ENCODE peak calls at places on chromosomes 2 and 18, in nine cellular contexts. B is endothelial cell of umbilical vein; R is GM12878; D is ovary; Q is GM13977; C is tibial artery; G is GM12865; Y is CD4-positive, alpha-beta T cell; E is choroid plexus epithelial cell. H is an unnamed sample.

GRCh38 chr18:43539862-43540261 is 262.6 kb upstream of the SYT4 start:
- DNase-seq in B (no peak), R (no peak), D (no peak), Q (no peak), C (no peak), G (no peak), Y (no peak), E (no peak), H (no peak)

GRCh38 chr18:75223687-75224347 is 13.2 kb downstream of the TSHZ1 start:
- DNase-seq in B (no peak), R (no peak), D (no peak), Q (no peak), C (no peak), G (no peak), Y (no peak), E (no peak), H (no peak)

GRCh38 chr18:13375302-13376255 is 157.0 kb downstream of the LDLRAD4 start:
- DNase-seq in B (peak), R (peak), D (no peak), Q (peak), C (peak), G (peak), Y (peak), E (peak), H (peak)

GRCh38 chr2:25419678-25420242 is 78.0 kb upstream of the DNMT3A start:
- DNase-seq in B (no peak), R (peak), D (no peak), Q (peak), C (no peak), G (peak), Y (no peak), E (no peak), H (no peak)

GRCh38 chr18:36499938-36500337 is 202.4 kb downstream of the FHOD3 start:
- DNase-seq in B (no peak), R (peak), D (no peak), Q (peak), C (no peak), G (peak), Y (no peak), E (no peak), H (no peak)

GRCh38 chr2:96866149-96866548 is 3.7 kb downstream of the SEMA4C start:
- DNase-seq in B (no peak), R (no peak), D (no peak), Q (no peak), C (no peak), G (no peak), Y (no peak), E (no peak), H (no peak)

GRCh38 chr2:173751245-173751975 is 213.8 kb downstream of the SP3 start:
- DNase-seq in B (no peak), R (no peak), D (no peak), Q (no peak), C (no peak), G (no peak), Y (no peak), E (no peak), H (no peak)

GRCh38 chr2:134628453-134628852 is 90.3 kb downstream of the TMEM163 start:
- DNase-seq in B (no peak), R (no peak), D (no peak), Q (no peak), C (no peak), G (no peak), Y (no peak), E (no peak), H (no peak)

GRCh38 chr18:74682998-74683311 is 85.3 kb downstream of the ZNF407 start:
- DNase-seq in B (no peak), R (no peak), D (no peak), Q (no peak), C (no peak), G (no peak), Y (no peak), E (peak), H (no peak)

GRCh38 chr18:38695559-38696270 is 1130.1 kb upstream of the CELF4 start:
- DNase-seq in B (no peak), R (no peak), D (no peak), Q (no peak), C (no peak), G (peak), Y (no peak), E (peak), H (no peak)

GRCh38 chr18:56255381-56255780 is 383.0 kb downstream of the TXNL1 start:
- DNase-seq in B (no peak), R (no peak), D (no peak), Q (no peak), C (no peak), G (no peak), Y (no peak), E (no peak), H (no peak)

GRCh38 chr2:97656129-97656755 is 7.6 kb downstream of the ACTR1B start:
- DNase-seq in B (no peak), R (no peak), D (no peak), Q (no peak), C (no peak), G (no peak), Y (no peak), E (no peak), H (no peak)

GRCh38 chr2:105396254-105397024 is 2.4 kb downstream of the FHL2 start:
- DNase-seq in B (peak), R (no peak), D (no peak), Q (no peak), C (peak), G (no peak), Y (no peak), E (peak), H (peak)

GRCh38 chr2:148338544-148338943 is 306.0 kb upstream of the EPC2 start:
- DNase-seq in B (peak), R (no peak), D (no peak), Q (no peak), C (no peak), G (no peak), Y (no peak), E (peak), H (no peak)

DNA sequence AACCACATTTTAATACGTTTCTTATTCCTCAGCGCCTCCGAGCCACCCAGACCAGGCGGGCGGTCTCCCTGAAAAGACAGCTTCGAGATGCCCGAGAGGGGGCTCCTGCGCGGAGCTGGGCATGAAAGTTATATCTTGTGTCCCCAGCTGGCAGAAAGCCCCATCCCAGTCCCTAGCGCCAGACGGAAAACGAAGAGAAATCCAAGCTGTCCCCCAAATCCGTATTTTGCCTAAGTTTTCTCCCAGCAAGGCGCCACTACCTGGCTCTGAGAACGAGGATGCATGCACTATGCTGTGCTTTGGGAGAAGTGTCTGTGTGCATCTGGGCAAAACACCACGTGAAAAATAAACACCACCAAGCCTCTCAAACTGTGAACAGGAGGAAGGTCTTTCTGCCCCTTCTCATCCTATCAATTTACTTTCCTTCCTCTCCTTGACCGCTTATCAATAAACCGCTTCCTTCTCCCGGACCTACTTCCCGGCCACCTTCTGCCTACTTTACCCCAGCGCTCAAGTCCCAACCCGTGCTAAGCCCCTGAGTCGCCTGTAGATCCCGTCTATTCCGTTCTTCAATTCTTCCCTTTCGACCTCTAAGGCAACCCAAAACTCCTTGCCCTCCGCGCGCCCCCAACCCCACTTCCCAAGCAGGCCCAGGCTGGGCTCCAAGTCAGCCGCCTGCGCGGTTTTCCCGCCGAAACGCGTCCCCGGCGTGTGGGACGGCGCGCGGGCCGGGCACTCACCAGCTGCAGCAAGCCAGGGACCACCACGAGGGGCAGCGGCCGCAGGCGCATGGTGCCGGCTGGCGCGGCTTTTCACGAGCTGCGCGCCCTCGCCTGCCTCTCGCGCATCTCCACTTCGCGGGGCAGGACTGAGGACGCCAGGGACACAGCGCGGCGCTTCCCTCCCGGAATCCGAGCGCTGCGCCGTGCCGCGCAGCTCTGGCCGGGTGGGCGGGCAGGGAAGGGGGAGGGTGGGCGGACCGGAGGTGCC is at the start of gene NXPH2:
- DNase-seq in B (no peak), R (no peak), D (no peak), Q (no peak), C (no peak), G (no peak), Y (no peak), E (no peak), H (no peak)
- TF ChIP-seq CTCF in B (no peak), R (no peak), D (no peak), Q (no peak), C (no peak), G (no peak), Y (no peak), E (no peak), H (no peak)

GRCh38 chr2:190328748-190329147 is 9.1 kb upstream of the HIBCH start:
- DNase-seq in B (peak), R (no peak), D (no peak), Q (no peak), C (no peak), G (no peak), Y (no peak), E (peak), H (no peak)
- TF ChIP-seq CTCF in B (peak), R (no peak), D (no peak), Q (no peak), C (no peak), G (no peak), Y (no peak), E (no peak), H (no peak)

GRCh38 chr2:69208023-69208595 is 178.9 kb downstream of the GFPT1 start:
- DNase-seq in B (peak), R (no peak), D (no peak), Q (no peak), C (no peak), G (peak), Y (no peak), E (peak), H (no peak)
- TF ChIP-seq CTCF in B (peak), R (peak), D (no peak), Q (no peak), C (peak), G (peak), Y (no peak), E (peak), H (no peak)

DNA sequence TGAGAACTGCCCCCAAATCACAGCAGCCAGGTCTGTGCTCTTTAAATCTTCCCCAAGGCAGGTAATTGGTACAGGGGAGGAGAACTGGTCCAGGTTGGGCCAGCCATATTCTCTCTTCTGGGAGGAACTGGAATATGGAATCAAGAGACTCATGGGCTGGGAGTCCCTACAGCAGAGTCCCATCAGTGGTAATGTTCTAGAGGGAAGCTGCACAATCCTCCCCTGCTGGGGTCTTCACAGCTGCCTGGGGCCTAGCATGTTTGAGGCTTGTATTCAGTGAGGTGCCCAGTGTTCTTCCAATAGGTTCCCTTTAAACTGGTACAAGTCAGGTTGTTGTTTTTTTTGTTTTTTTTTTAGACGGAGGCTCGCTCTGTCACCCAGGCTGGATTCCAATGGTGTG is 21.1 kb upstream of the EGR4 start:
- DNase-seq in B (no peak), R (no peak), D (no peak), Q (no peak), C (no peak), G (no peak), Y (no peak), E (no peak), H (no peak)
- TF ChIP-seq CTCF in B (no peak), R (no peak), D (no peak), Q (no peak), C (no peak), G (no peak), Y (no peak), E (no peak), H (no peak)

DNA sequence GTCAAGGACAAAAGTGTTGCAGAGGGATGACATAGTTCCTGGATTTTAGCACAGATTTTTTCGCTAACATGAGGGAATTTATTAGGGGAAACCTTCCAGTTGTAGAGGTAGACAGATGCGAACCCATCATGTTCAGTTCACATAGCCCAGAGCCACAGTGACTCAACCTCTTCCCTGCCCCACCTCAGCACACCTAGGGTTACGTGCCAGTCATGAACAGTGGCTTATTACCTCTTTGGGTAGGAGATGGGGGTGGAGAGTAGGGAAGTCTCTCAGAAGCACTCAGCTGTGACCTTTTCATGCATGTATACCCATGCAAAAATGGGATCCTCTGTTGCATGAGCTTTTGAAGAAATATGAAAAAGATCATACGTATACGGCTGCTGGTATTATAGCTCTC is 4.7 kb downstream of the TANC1 start:
- DNase-seq in B (no peak), R (no peak), D (no peak), Q (no peak), C (no peak), G (no peak), Y (no peak), E (no peak), H (no peak)
- TF ChIP-seq CTCF in B (no peak), R (no peak), D (no peak), Q (no peak), C (no peak), G (no peak), Y (no peak), E (no peak), H (no peak)

GRCh38 chr2:238171575-238172187 is 12.9 kb downstream of the ERFE start:
- DNase-seq in B (no peak), R (no peak), D (no peak), Q (no peak), C (no peak), G (no peak), Y (no peak), E (no peak), H (no peak)

GRCh38 chr2:238174291-238174690 is 15.5 kb downstream of the ERFE start:
- DNase-seq in B (no peak), R (no peak), D (no peak), Q (no peak), C (no peak), G (no peak), Y (no peak), E (no peak), H (no peak)

GRCh38 chr2:238172439-238172838 is 13.7 kb downstream of the ERFE start:
- DNase-seq in B (no peak), R (no peak), D (no peak), Q (no peak), C (no peak), G (no peak), Y (no peak), E (no peak), H (no peak)

GRCh38 chr2:238174701-238175100 is 15.9 kb downstream of the ERFE start:
- DNase-seq in B (no peak), R (no peak), D (no peak), Q (no peak), C (no peak), G (no peak), Y (no peak), E (no peak), H (no peak)

GRCh38 chr2:238173692-238174091 is 14.9 kb downstream of the ERFE start:
- DNase-seq in B (no peak), R (no peak), D (no peak), Q (no peak), C (no peak), G (no peak), Y (no peak), E (no peak), H (no peak)
- TF ChIP-seq CTCF in B (peak), R (no peak), D (no peak), Q (no peak), C (no peak), G (peak), Y (no peak), E (peak), H (no peak)

GRCh38 chr2:85226783-85227182 is 93.6 kb downstream of the TCF7L1 start:
- DNase-seq in B (no peak), R (no peak), D (no peak), Q (no peak), C (no peak), G (no peak), Y (no peak), E (no peak), H (no peak)

GRCh38 chr2:85216051-85216431 is 82.8 kb downstream of the TCF7L1 start:
- DNase-seq in B (no peak), R (no peak), D (no peak), Q (no peak), C (no peak), G (no peak), Y (no peak), E (no peak), H (no peak)

GRCh38 chr2:85216927-85217326 is 83.7 kb downstream of the TCF7L1 start:
- DNase-seq in B (no peak), R (peak), D (no peak), Q (no peak), C (no peak), G (peak), Y (no peak), E (no peak), H (no peak)

GRCh38 chr2:85222792-85223191 is 89.6 kb downstream of the TCF7L1 start:
- DNase-seq in B (no peak), R (no peak), D (no peak), Q (no peak), C (no peak), G (no peak), Y (no peak), E (no peak), H (no peak)

GRCh38 chr2:85221291-85221690 is 88.1 kb downstream of the TCF7L1 start:
- DNase-seq in B (no peak), R (no peak), D (no peak), Q (no peak), C (no peak), G (no peak), Y (no peak), E (no peak), H (no peak)
- TF ChIP-seq CTCF in B (no peak), R (no peak), D (no peak), Q (no peak), C (no peak), G (no peak), Y (no peak), E (no peak), H (no peak)

DNA sequence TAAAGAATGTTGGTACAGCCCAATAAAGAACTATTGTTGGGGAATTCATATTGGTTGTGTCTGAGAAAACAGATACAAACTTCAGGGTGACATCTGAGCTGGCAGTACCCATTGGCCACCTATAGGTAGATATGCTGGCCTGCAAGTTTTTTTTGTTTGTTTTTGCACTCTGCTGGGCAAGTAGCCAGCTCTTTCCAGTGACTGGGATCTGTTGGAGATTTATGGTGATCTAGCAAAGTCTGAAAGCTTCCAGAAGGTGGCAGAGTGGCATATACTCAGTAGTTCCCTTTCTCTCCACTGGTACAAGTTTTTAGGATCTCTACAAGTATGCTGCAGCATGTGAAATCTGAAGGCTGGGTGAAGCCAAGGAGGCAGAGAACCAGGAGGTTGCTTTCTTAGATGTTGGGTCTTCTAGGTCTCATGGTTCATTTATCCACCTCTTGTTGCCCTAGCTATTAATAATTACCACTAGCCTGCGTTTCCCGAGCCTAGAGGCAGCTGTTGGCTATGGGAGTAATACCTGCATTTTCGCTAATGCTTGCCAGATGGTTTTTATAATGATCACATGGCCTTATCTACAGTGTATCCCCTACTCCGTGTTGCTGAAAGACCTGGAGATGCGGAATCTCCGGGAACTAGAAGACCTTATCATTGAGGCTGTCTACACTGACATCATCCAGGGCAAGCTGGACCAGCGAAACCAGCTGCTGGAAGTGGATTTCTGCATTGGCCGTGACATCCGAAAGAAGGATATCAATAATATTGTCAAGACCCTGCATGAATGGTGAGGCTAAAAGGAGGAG is 9.5 kb downstream of the COPS7B start:
- DNase-seq in B (peak), R (no peak), D (no peak), Q (no peak), C (no peak), G (no peak), Y (no peak), E (peak), H (no peak)
- TF ChIP-seq CTCF in B (peak), R (no peak), D (no peak), Q (peak), C (no peak), G (no peak), Y (no peak), E (peak), H (no peak)